ENCODE peak calls at places on chromosomes 12 and 14, in ten cellular contexts. One of them, this sample, is unnamed.

GRCh38 chr12:109864916-109865315 is 15.4 kb downstream of the GLTP start:
- DNase-seq in Panc1: no peak
- DNase-seq in IMR-90: no peak
- DNase-seq in GM06990: no peak
- DNase-seq in progenitor cell of endocrine pancreas: no peak
- DNase-seq in kidney: no peak
- DNase-seq in keratinocyte: peak
- DNase-seq in right lobe of liver: no peak
- DNase-seq in CD4-positive, alpha-beta T cell: no peak
- DNase-seq in esophagus squamous epithelium: no peak
- DNase-seq in this sample: no peak

GRCh38 chr12:45458854-45459807 is 243.2 kb downstream of the ANO6 start:
- DNase-seq in Panc1: no peak
- DNase-seq in IMR-90: peak
- DNase-seq in GM06990: no peak
- DNase-seq in progenitor cell of endocrine pancreas: no peak
- DNase-seq in kidney: no peak
- DNase-seq in keratinocyte: no peak
- DNase-seq in right lobe of liver: no peak
- DNase-seq in CD4-positive, alpha-beta T cell: no peak
- DNase-seq in esophagus squamous epithelium: no peak
- DNase-seq in this sample: no peak

GRCh38 chr12:65355461-65355860 is 77.0 kb downstream of the MSRB3 start:
- DNase-seq in Panc1: no peak
- DNase-seq in IMR-90: peak
- DNase-seq in GM06990: no peak
- DNase-seq in progenitor cell of endocrine pancreas: no peak
- DNase-seq in kidney: no peak
- DNase-seq in keratinocyte: no peak
- DNase-seq in right lobe of liver: no peak
- DNase-seq in CD4-positive, alpha-beta T cell: no peak
- DNase-seq in esophagus squamous epithelium: no peak
- DNase-seq in this sample: no peak

GRCh38 chr14:92546347-92547053 is 32.9 kb downstream of the RIN3 start:
- DNase-seq in Panc1: no peak
- DNase-seq in IMR-90: peak
- DNase-seq in GM06990: no peak
- DNase-seq in progenitor cell of endocrine pancreas: no peak
- DNase-seq in kidney: no peak
- DNase-seq in keratinocyte: no peak
- DNase-seq in right lobe of liver: no peak
- DNase-seq in CD4-positive, alpha-beta T cell: no peak
- DNase-seq in esophagus squamous epithelium: no peak
- DNase-seq in this sample: no peak

GRCh38 chr12:3746758-3747157 is 6.2 kb downstream of the CRACR2A start:
- DNase-seq in Panc1: no peak
- DNase-seq in IMR-90: no peak
- DNase-seq in GM06990: no peak
- DNase-seq in progenitor cell of endocrine pancreas: no peak
- DNase-seq in kidney: no peak
- DNase-seq in keratinocyte: no peak
- DNase-seq in right lobe of liver: no peak
- DNase-seq in CD4-positive, alpha-beta T cell: no peak
- DNase-seq in esophagus squamous epithelium: no peak
- DNase-seq in this sample: no peak

GRCh38 chr12:13834241-13834640 is 147.2 kb downstream of the GRIN2B start:
- DNase-seq in Panc1: no peak
- DNase-seq in IMR-90: no peak
- DNase-seq in GM06990: no peak
- DNase-seq in progenitor cell of endocrine pancreas: no peak
- DNase-seq in kidney: no peak
- DNase-seq in keratinocyte: no peak
- DNase-seq in right lobe of liver: no peak
- DNase-seq in CD4-positive, alpha-beta T cell: no peak
- DNase-seq in esophagus squamous epithelium: no peak
- DNase-seq in this sample: no peak

GRCh38 chr12:112013601-112014402 is 576 bp downstream of the ERP29 start:
- DNase-seq in Panc1: no peak
- DNase-seq in IMR-90: peak
- DNase-seq in GM06990: peak
- DNase-seq in progenitor cell of endocrine pancreas: peak
- DNase-seq in kidney: peak
- DNase-seq in keratinocyte: no peak
- DNase-seq in right lobe of liver: peak
- DNase-seq in CD4-positive, alpha-beta T cell: peak
- DNase-seq in esophagus squamous epithelium: no peak
- DNase-seq in this sample: peak

GRCh38 chr12:81034926-81035325 is 43.0 kb upstream of the ACSS3 start:
- DNase-seq in Panc1: no peak
- DNase-seq in IMR-90: no peak
- DNase-seq in GM06990: no peak
- DNase-seq in progenitor cell of endocrine pancreas: no peak
- DNase-seq in kidney: no peak
- DNase-seq in keratinocyte: no peak
- DNase-seq in right lobe of liver: no peak
- DNase-seq in CD4-positive, alpha-beta T cell: no peak
- DNase-seq in esophagus squamous epithelium: no peak
- DNase-seq in this sample: no peak

GRCh38 chr14:65850429-65851145 is 438.1 kb downstream of the FUT8 start:
- DNase-seq in Panc1: no peak
- DNase-seq in IMR-90: no peak
- DNase-seq in GM06990: no peak
- DNase-seq in progenitor cell of endocrine pancreas: no peak
- DNase-seq in kidney: no peak
- DNase-seq in keratinocyte: no peak
- DNase-seq in right lobe of liver: no peak
- DNase-seq in CD4-positive, alpha-beta T cell: peak
- DNase-seq in esophagus squamous epithelium: no peak
- DNase-seq in this sample: no peak

GRCh38 chr12:68210875-68211274 is 14.7 kb downstream of the IL26 start:
- DNase-seq in Panc1: no peak
- DNase-seq in IMR-90: no peak
- DNase-seq in GM06990: no peak
- DNase-seq in progenitor cell of endocrine pancreas: no peak
- DNase-seq in kidney: no peak
- DNase-seq in keratinocyte: no peak
- DNase-seq in right lobe of liver: no peak
- DNase-seq in CD4-positive, alpha-beta T cell: no peak
- DNase-seq in esophagus squamous epithelium: no peak
- DNase-seq in this sample: no peak

GRCh38 chr12:40152783-40153383 is 47.0 kb upstream of the SLC2A13 start:
- DNase-seq in Panc1: peak
- DNase-seq in IMR-90: peak
- DNase-seq in GM06990: no peak
- DNase-seq in progenitor cell of endocrine pancreas: peak
- DNase-seq in kidney: no peak
- DNase-seq in keratinocyte: no peak
- DNase-seq in right lobe of liver: peak
- DNase-seq in CD4-positive, alpha-beta T cell: peak
- DNase-seq in esophagus squamous epithelium: no peak
- DNase-seq in this sample: no peak

DNA sequence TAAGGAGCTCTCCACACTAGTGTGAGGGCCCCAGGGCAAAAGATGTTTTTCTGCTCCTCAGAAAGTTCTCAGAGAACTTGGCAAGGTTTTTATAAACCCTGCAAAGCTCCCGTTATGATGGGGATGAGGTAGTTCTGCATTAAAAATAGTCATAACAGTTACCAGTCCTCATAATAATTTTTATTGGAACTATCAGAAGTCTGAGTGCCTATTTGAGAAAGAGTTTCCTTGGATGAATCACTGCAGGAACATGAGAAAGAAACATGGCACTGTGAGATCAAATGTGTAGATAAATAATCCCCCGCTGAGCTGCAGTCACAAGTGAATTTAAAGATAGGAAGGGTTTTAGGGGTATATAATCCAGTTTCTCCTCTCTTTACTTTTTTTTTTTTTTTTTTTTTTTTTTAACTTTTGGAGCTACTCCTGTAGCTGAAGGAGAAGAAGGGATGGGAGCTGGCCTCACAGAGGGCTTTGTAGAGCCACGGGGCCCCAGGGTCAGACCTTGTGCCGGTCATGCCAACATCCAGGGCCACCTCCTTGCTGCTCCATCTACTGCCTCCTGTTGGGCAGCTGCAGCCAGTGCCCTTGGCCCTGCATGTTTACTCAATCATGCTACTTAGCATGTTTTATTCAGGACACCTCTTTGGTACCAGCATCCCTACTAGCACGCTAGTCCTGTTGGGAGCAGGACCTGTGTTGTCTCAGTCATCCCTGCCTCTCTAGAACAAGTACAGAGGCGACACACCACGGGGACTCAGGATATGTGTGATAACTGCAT is 39.5 kb downstream of the EVL start:
- DNase-seq in Panc1: no peak
- DNase-seq in IMR-90: peak
- DNase-seq in GM06990: no peak
- DNase-seq in progenitor cell of endocrine pancreas: no peak
- DNase-seq in kidney: peak
- DNase-seq in keratinocyte: no peak
- DNase-seq in right lobe of liver: no peak
- DNase-seq in CD4-positive, alpha-beta T cell: no peak
- DNase-seq in esophagus squamous epithelium: no peak
- DNase-seq in this sample: no peak
- TF ChIP-seq CTCF in Panc1: peak
- TF ChIP-seq CTCF in IMR-90: no peak
- TF ChIP-seq CTCF in GM06990: peak
- TF ChIP-seq CTCF in progenitor cell of endocrine pancreas: no peak
- TF ChIP-seq CTCF in kidney: no peak
- TF ChIP-seq CTCF in keratinocyte: peak
- TF ChIP-seq CTCF in right lobe of liver: no peak
- TF ChIP-seq CTCF in CD4-positive, alpha-beta T cell: peak
- TF ChIP-seq CTCF in esophagus squamous epithelium: no peak
- TF ChIP-seq CTCF in this sample: peak

GRCh38 chr12:55072093-55072492 is 52.3 kb downstream of the NEUROD4 start:
- DNase-seq in Panc1: no peak
- DNase-seq in IMR-90: no peak
- DNase-seq in GM06990: peak
- DNase-seq in progenitor cell of endocrine pancreas: no peak
- DNase-seq in kidney: peak
- DNase-seq in keratinocyte: no peak
- DNase-seq in right lobe of liver: peak
- DNase-seq in CD4-positive, alpha-beta T cell: peak
- DNase-seq in esophagus squamous epithelium: no peak
- DNase-seq in this sample: peak

GRCh38 chr12:55067701-55068100 is 47.9 kb downstream of the NEUROD4 start:
- DNase-seq in Panc1: no peak
- DNase-seq in IMR-90: no peak
- DNase-seq in GM06990: no peak
- DNase-seq in progenitor cell of endocrine pancreas: no peak
- DNase-seq in kidney: no peak
- DNase-seq in keratinocyte: no peak
- DNase-seq in right lobe of liver: no peak
- DNase-seq in CD4-positive, alpha-beta T cell: no peak
- DNase-seq in esophagus squamous epithelium: no peak
- DNase-seq in this sample: no peak

GRCh38 chr12:55063291-55063690 is 43.5 kb downstream of the NEUROD4 start:
- DNase-seq in Panc1: no peak
- DNase-seq in IMR-90: no peak
- DNase-seq in GM06990: no peak
- DNase-seq in progenitor cell of endocrine pancreas: no peak
- DNase-seq in kidney: no peak
- DNase-seq in keratinocyte: no peak
- DNase-seq in right lobe of liver: no peak
- DNase-seq in CD4-positive, alpha-beta T cell: no peak
- DNase-seq in esophagus squamous epithelium: no peak
- DNase-seq in this sample: no peak

GRCh38 chr12:55073043-55074022 is 52.9 kb upstream of the OR9K2 start:
- DNase-seq in Panc1: peak
- DNase-seq in IMR-90: peak
- DNase-seq in GM06990: no peak
- DNase-seq in progenitor cell of endocrine pancreas: peak
- DNase-seq in kidney: peak
- DNase-seq in keratinocyte: peak
- DNase-seq in right lobe of liver: peak
- DNase-seq in CD4-positive, alpha-beta T cell: peak
- DNase-seq in esophagus squamous epithelium: no peak
- DNase-seq in this sample: peak

GRCh38 chr12:55068416-55069010 is 48.7 kb downstream of the NEUROD4 start:
- DNase-seq in Panc1: peak
- DNase-seq in IMR-90: peak
- DNase-seq in GM06990: no peak
- DNase-seq in progenitor cell of endocrine pancreas: peak
- DNase-seq in kidney: no peak
- DNase-seq in keratinocyte: peak
- DNase-seq in right lobe of liver: no peak
- DNase-seq in CD4-positive, alpha-beta T cell: no peak
- DNase-seq in esophagus squamous epithelium: no peak
- DNase-seq in this sample: peak
- TF ChIP-seq CTCF in Panc1: peak
- TF ChIP-seq CTCF in IMR-90: peak
- TF ChIP-seq CTCF in GM06990: peak
- TF ChIP-seq CTCF in progenitor cell of endocrine pancreas: peak
- TF ChIP-seq CTCF in kidney: peak
- TF ChIP-seq CTCF in keratinocyte: peak
- TF ChIP-seq CTCF in right lobe of liver: peak
- TF ChIP-seq CTCF in CD4-positive, alpha-beta T cell: peak
- TF ChIP-seq CTCF in esophagus squamous epithelium: peak
- TF ChIP-seq CTCF in this sample: peak

GRCh38 chr12:2624543-2625266 is 170.1 kb upstream of the FKBP4 start:
- DNase-seq in Panc1: no peak
- DNase-seq in IMR-90: peak
- DNase-seq in GM06990: no peak
- DNase-seq in progenitor cell of endocrine pancreas: no peak
- DNase-seq in kidney: no peak
- DNase-seq in keratinocyte: peak
- DNase-seq in right lobe of liver: no peak
- DNase-seq in CD4-positive, alpha-beta T cell: no peak
- DNase-seq in esophagus squamous epithelium: no peak
- DNase-seq in this sample: no peak
- TF ChIP-seq CTCF in Panc1: no peak
- TF ChIP-seq CTCF in IMR-90: peak
- TF ChIP-seq CTCF in GM06990: peak
- TF ChIP-seq CTCF in progenitor cell of endocrine pancreas: peak
- TF ChIP-seq CTCF in kidney: no peak
- TF ChIP-seq CTCF in keratinocyte: peak
- TF ChIP-seq CTCF in right lobe of liver: no peak
- TF ChIP-seq CTCF in CD4-positive, alpha-beta T cell: no peak
- TF ChIP-seq CTCF in esophagus squamous epithelium: no peak
- TF ChIP-seq CTCF in this sample: peak

DNA sequence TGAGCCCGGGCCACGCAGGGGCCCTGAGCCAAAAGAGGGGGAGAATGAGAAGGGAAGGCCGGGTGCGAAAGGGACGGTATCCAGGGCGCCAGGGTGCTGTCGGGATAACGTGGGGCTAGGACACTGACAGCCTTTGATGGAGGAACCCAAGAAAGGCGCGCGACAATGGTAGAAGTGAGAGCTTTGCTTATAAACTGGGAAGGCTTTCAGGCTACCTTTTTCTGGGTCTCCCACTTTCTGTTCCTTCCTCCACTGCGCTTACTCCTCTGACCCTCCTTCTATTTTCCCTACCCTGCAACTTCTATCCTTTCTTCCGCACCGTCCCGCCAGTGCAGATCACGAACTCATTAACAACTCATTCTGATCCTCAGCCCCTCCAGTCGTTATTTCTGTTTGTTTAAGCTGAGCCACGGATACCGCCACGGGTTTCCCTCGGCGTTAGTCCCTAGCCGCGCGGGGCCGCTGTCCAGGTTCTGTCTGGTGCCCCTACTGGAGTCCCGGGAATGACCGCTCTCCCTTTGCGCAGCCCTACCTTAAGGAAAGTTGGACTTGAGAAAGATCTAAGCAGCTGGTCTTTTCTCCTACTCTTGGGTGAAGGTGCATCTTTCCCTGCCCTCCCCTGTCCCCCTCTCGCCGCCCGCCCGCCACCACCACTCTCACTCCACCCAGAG is 3.0 kb downstream of the SSTR1 start:
- DNase-seq in Panc1: no peak
- DNase-seq in IMR-90: peak
- DNase-seq in GM06990: no peak
- DNase-seq in progenitor cell of endocrine pancreas: peak
- DNase-seq in kidney: peak
- DNase-seq in keratinocyte: no peak
- DNase-seq in right lobe of liver: peak
- DNase-seq in CD4-positive, alpha-beta T cell: no peak
- DNase-seq in esophagus squamous epithelium: no peak
- DNase-seq in this sample: peak
- TF ChIP-seq CTCF in Panc1: peak
- TF ChIP-seq CTCF in IMR-90: peak
- TF ChIP-seq CTCF in GM06990: no peak
- TF ChIP-seq CTCF in progenitor cell of endocrine pancreas: peak
- TF ChIP-seq CTCF in kidney: no peak
- TF ChIP-seq CTCF in keratinocyte: no peak
- TF ChIP-seq CTCF in right lobe of liver: peak
- TF ChIP-seq CTCF in CD4-positive, alpha-beta T cell: no peak
- TF ChIP-seq CTCF in esophagus squamous epithelium: no peak
- TF ChIP-seq CTCF in this sample: no peak